ENCODE peak calls at places on chromosomes 1 and 21, in four cellular contexts. F is transverse colon, O is lower lobe of right lung, G is OCI-LY7. V is an unnamed sample.

GRCh38 chr1:219945795-219946194 is 17.4 kb upstream of the SLC30A10 start:
- DNase-seq in G (peak; percentile 6), O (no peak), F (no peak), V (no peak)

GRCh38 chr21:33314096-33314495 is 10.7 kb upstream of the IFNAR1 start:
- DNase-seq in F (no peak), G (no peak), O (no peak), V (no peak)

GRCh38 chr1:32783851-32784250 is 33.3 kb downstream of the YARS1 start:
- DNase-seq in G (no peak), F (no peak), O (no peak), V (no peak)

GRCh38 chr1:5501206-5501980 is 490.8 kb downstream of the NPHP4 start:
- DNase-seq in F (no peak), G (no peak), O (no peak), V (no peak)

GRCh38 chr1:187942986-187943385 is 1114.2 kb downstream of the PLA2G4A start:
- DNase-seq in F (no peak), G (no peak), O (no peak), V (no peak)

GRCh38 chr1:46062651-46063319 is 69.6 kb downstream of the PIK3R3 start:
- DNase-seq in G (no peak), O (no peak), F (peak; percentile 20), V (no peak)

GRCh38 chr1:25779387-25779786 is 20.6 kb upstream of the SELENON start:
- DNase-seq in G (no peak), F (no peak), O (no peak), V (no peak)

GRCh38 chr1:212819704-212820103 is 27.7 kb downstream of the SPATA45 start:
- DNase-seq in O (no peak), G (peak; percentile 50), F (no peak), V (no peak)

GRCh38 chr1:116483481-116484309 is 87.1 kb downstream of the CD58 start:
- DNase-seq in G (no peak), F (peak; percentile 80), O (peak; percentile 77), V (no peak)

GRCh38 chr1:233114159-233114558 is 163.7 kb downstream of the NTPCR start:
- DNase-seq in O (no peak), F (no peak), G (no peak), V (no peak)

GRCh38 chr1:168554603-168555520 is 11.1 kb upstream of the XCL2 start:
- DNase-seq in G (no peak), O (no peak), F (no peak), V (no peak)

GRCh38 chr1:156781585-156782186 is 14.4 kb downstream of the PRCC start:
- DNase-seq in F (no peak), G (no peak), O (no peak), V (no peak)

GRCh38 chr1:85283475-85284199 is 7.2 kb upstream of the BCL10 start:
- DNase-seq in G (no peak), O (peak; percentile 55), F (peak; percentile 75), V (no peak)

GRCh38 chr1:94688646-94689045 is 131.5 kb upstream of the SLC44A3 start:
- DNase-seq in O (no peak), F (no peak), G (no peak), V (no peak)

GRCh38 chr1:25130895-25131294 is 101.4 kb downstream of the SYF2 start:
- DNase-seq in G (no peak), O (no peak), F (no peak), V (no peak)

GRCh38 chr1:231241751-231242150 is 739 bp downstream of the GNPAT start:
- DNase-seq in G (peak; percentile 53), F (peak; percentile 43), O (no peak), V (no peak)

GRCh38 chr1:3094863-3095780 is 26.1 kb downstream of the PRDM16 start:
- DNase-seq in F (no peak), O (no peak), G (no peak), V (no peak)

GRCh38 chr1:215181518-215181917 is 99.0 kb downstream of the KCNK2 start:
- DNase-seq in G (no peak), O (no peak), F (no peak), V (no peak)

GRCh38 chr1:234135501-234135900 is 231.0 kb downstream of the SLC35F3 start:
- DNase-seq in F (no peak), O (no peak), G (no peak), V (no peak)

GRCh38 chr1:114551400-114551799 is 30.0 kb downstream of the BCAS2 start:
- DNase-seq in O (no peak), F (no peak), G (no peak), V (no peak)

GRCh38 chr1:206930210-206930798 is 8.6 kb upstream of the FCMR start:
- DNase-seq in G (peak; percentile 51), O (peak; percentile 52), F (no peak), V (no peak)

GRCh38 chr1:201481761-201482493 is 12.9 kb upstream of the PHLDA3 start:
- DNase-seq in O (peak; percentile 90), G (peak; percentile 88), F (peak; percentile 91), V (peak; percentile 81)
- TF ChIP-seq CTCF in O (peak; percentile 96), G (peak; percentile 96), F (peak; percentile 95), V (peak; percentile 93)

GRCh38 chr1:223716302-223716862 is 4.0 kb downstream of the CAPN2 start:
- DNase-seq in G (no peak), O (peak; percentile 54), F (peak; percentile 43), V (no peak)

GRCh38 chr1:223717695-223718363 is 5.5 kb downstream of the CAPN2 start:
- DNase-seq in O (no peak), F (no peak), G (no peak), V (no peak)

GRCh38 chr1:223717123-223717522 is 4.8 kb downstream of the CAPN2 start:
- DNase-seq in G (no peak), F (no peak), O (no peak), V (no peak)

GRCh38 chr1:223720987-223721591 is 8.8 kb downstream of the CAPN2 start:
- DNase-seq in O (no peak), F (peak; percentile 70), G (no peak), V (no peak)

GRCh38 chr1:223718850-223719249 is 6.5 kb downstream of the CAPN2 start:
- DNase-seq in G (no peak), F (no peak), O (no peak), V (no peak)
- H3K4me1 ChIP-seq in G (no peaks in the 10 kb centered on the region), F (peaks cover 50% of the 10 kb centered on the region), O (peaks cover 98% of the 10 kb centered on the region), V (peaks cover 51% of the 10 kb centered on the region)

DNA sequence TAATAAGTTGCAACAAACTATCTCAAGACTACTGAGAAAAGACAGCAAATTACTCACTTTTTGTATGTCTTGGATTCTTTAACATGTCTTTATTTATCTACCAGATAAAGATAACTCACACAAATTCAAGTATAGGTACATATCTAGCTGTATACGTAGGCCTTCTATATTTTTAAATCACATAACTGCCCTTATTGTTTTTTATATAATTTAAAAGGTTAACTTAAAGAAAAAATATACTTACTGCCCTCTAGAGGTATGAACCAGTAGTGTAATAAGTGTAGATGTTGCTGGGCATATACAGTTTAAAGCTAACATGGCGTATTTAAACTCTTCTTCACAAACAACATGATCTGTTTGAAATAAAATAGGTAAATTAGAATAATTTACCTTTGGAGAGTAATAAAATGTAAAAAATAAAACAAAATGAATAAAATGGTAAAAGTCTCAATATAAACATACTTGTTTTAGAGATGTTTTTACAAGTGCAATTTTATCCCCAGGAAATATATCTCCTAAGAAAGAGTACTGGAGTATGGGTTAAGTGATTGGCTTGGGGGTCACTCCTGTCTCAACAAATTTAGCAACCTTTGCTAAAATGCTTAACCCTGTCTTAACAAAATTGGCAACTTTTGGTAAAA is 235.2 kb downstream of the KCNT2 start:
- DNase-seq in F (no peak), O (no peak), G (peak; percentile 35), V (no peak)
- TF ChIP-seq CTCF in F (no peak), O (peak; percentile 52), G (peak; percentile 85), V (peak; percentile 83)

GRCh38 chr1:159913451-159914192 is 11.7 kb downstream of the TAGLN2 start:
- DNase-seq in G (no peak), O (no peak), F (no peak), V (no peak)
- H3K4me1 ChIP-seq in G (peaks cover 21% of the 10 kb centered on the region), O (peaks cover 71% of the 10 kb centered on the region), F (peaks cover 14% of the 10 kb centered on the region), V (peaks cover 46% of the 10 kb centered on the region)

V was measured in RWPE2.